ENCODE peak calls at places on chromosome 4, in six cellular contexts. One of them, this sample, is unnamed.

GRCh38 chr4:125904802-125905201 is 590.0 kb downstream of the FAT4 start:
- DNase-seq in mesenchymal stem cell: no peak
- DNase-seq in progenitor cell of endocrine pancreas: no peak
- DNase-seq in breast epithelium: no peak
- DNase-seq in activated T-helper 1 cell treated with Interleukin-2 at 50 U/mL for 16 hours: no peak
- DNase-seq in foreskin fibroblast: no peak
- DNase-seq in this sample: no peak

GRCh38 chr4:1775731-1776500 is 17.2 kb upstream of the FGFR3 start:
- DNase-seq in mesenchymal stem cell: no peak
- DNase-seq in progenitor cell of endocrine pancreas: no peak
- DNase-seq in breast epithelium: no peak
- DNase-seq in activated T-helper 1 cell treated with Interleukin-2 at 50 U/mL for 16 hours: no peak
- DNase-seq in foreskin fibroblast: no peak
- DNase-seq in this sample: no peak

GRCh38 chr4:35247047-35247446 is 997.3 kb downstream of the ARAP2 start:
- DNase-seq in mesenchymal stem cell: no peak
- DNase-seq in progenitor cell of endocrine pancreas: no peak
- DNase-seq in breast epithelium: no peak
- DNase-seq in activated T-helper 1 cell treated with Interleukin-2 at 50 U/mL for 16 hours: no peak
- DNase-seq in foreskin fibroblast: no peak
- DNase-seq in this sample: no peak

GRCh38 chr4:118836763-118837507 is 1.0 kb upstream of the SEC24D start:
- DNase-seq in mesenchymal stem cell: no peak
- DNase-seq in progenitor cell of endocrine pancreas: no peak
- DNase-seq in breast epithelium: no peak
- DNase-seq in activated T-helper 1 cell treated with Interleukin-2 at 50 U/mL for 16 hours: no peak
- DNase-seq in foreskin fibroblast: no peak
- DNase-seq in this sample: no peak

GRCh38 chr4:179116011-179116410 is 1673.8 kb upstream of the AGA start:
- DNase-seq in mesenchymal stem cell: no peak
- DNase-seq in progenitor cell of endocrine pancreas: no peak
- DNase-seq in breast epithelium: no peak
- DNase-seq in activated T-helper 1 cell treated with Interleukin-2 at 50 U/mL for 16 hours: no peak
- DNase-seq in foreskin fibroblast: no peak
- DNase-seq in this sample: no peak

GRCh38 chr4:128560754-128561495 is 248.6 kb upstream of the JADE1 start:
- DNase-seq in mesenchymal stem cell: peak
- DNase-seq in progenitor cell of endocrine pancreas: no peak
- DNase-seq in breast epithelium: no peak
- DNase-seq in activated T-helper 1 cell treated with Interleukin-2 at 50 U/mL for 16 hours: no peak
- DNase-seq in foreskin fibroblast: no peak
- DNase-seq in this sample: no peak

GRCh38 chr4:175470141-175470540 is 341.9 kb downstream of the GPM6A start:
- DNase-seq in mesenchymal stem cell: no peak
- DNase-seq in progenitor cell of endocrine pancreas: no peak
- DNase-seq in breast epithelium: no peak
- DNase-seq in activated T-helper 1 cell treated with Interleukin-2 at 50 U/mL for 16 hours: no peak
- DNase-seq in foreskin fibroblast: no peak
- DNase-seq in this sample: no peak

GRCh38 chr4:138275946-138276621 is 33.9 kb upstream of the SLC7A11 start:
- DNase-seq in mesenchymal stem cell: peak
- DNase-seq in progenitor cell of endocrine pancreas: no peak
- DNase-seq in breast epithelium: no peak
- DNase-seq in activated T-helper 1 cell treated with Interleukin-2 at 50 U/mL for 16 hours: no peak
- DNase-seq in foreskin fibroblast: peak
- DNase-seq in this sample: no peak

GRCh38 chr4:5409237-5409636 is 299.1 kb downstream of the EVC2 start:
- DNase-seq in mesenchymal stem cell: no peak
- DNase-seq in progenitor cell of endocrine pancreas: no peak
- DNase-seq in breast epithelium: no peak
- DNase-seq in activated T-helper 1 cell treated with Interleukin-2 at 50 U/mL for 16 hours: no peak
- DNase-seq in foreskin fibroblast: no peak
- DNase-seq in this sample: no peak

GRCh38 chr4:141636077-141636770 is at the start of gene IL15:
- DNase-seq in mesenchymal stem cell: peak
- DNase-seq in progenitor cell of endocrine pancreas: peak
- DNase-seq in breast epithelium: peak
- DNase-seq in activated T-helper 1 cell treated with Interleukin-2 at 50 U/mL for 16 hours: peak
- DNase-seq in foreskin fibroblast: peak
- DNase-seq in this sample: peak

GRCh38 chr4:6449746-6450369 is 22.6 kb downstream of the PPP2R2C start:
- DNase-seq in mesenchymal stem cell: no peak
- DNase-seq in progenitor cell of endocrine pancreas: no peak
- DNase-seq in breast epithelium: no peak
- DNase-seq in activated T-helper 1 cell treated with Interleukin-2 at 50 U/mL for 16 hours: no peak
- DNase-seq in foreskin fibroblast: no peak
- DNase-seq in this sample: no peak

GRCh38 chr4:101356928-101357327 is 9.6 kb upstream of the PPP3CA start:
- DNase-seq in mesenchymal stem cell: peak
- DNase-seq in progenitor cell of endocrine pancreas: no peak
- DNase-seq in breast epithelium: no peak
- DNase-seq in activated T-helper 1 cell treated with Interleukin-2 at 50 U/mL for 16 hours: no peak
- DNase-seq in foreskin fibroblast: peak
- DNase-seq in this sample: no peak

This sample was measured in thoracic aorta.